ENCODE peak calls at places on chromosomes 5 and 9, in four cellular contexts. N, J, P and S are unnamed samples.

GRCh38 chr9:14813336-14814020 is 90.9 kb upstream of the CER1 start:
- DNase-seq in N (no peak), J (no peak), P (no peak), S (no peak)

GRCh38 chr9:99101812-99102211 is 3.1 kb upstream of the TGFBR1 start:
- DNase-seq in N (no peak), J (no peak), P (no peak), S (no peak)

GRCh38 chr9:120366646-120367019 is 213.3 kb downstream of the CDK5RAP2 start:
- DNase-seq in N (no peak), J (peak; percentile 72), P (no peak), S (no peak)

GRCh38 chr9:88968799-88969198 is 22.5 kb upstream of the S1PR3 start:
- DNase-seq in N (no peak), J (no peak), P (no peak), S (no peak)

GRCh38 chr5:158586054-158586453 is 513.7 kb downstream of the EBF1 start:
- DNase-seq in N (no peak), J (no peak), P (no peak), S (no peak)

GRCh38 chr5:160357861-160358411 is 12.5 kb downstream of the C1QTNF2 start:
- DNase-seq in N (no peak), J (peak; percentile 71), P (no peak), S (no peak)

GRCh38 chr5:68505917-68506860 is 290.6 kb downstream of the PIK3R1 start:
- DNase-seq in N (no peak), J (no peak), P (no peak), S (no peak)

GRCh38 chr9:137294091-137294683 is 7.9 kb downstream of the NRARP start:
- DNase-seq in N (peak; percentile 90), J (no peak), P (peak; percentile 84), S (no peak)

GRCh38 chr5:107739661-107740060 is 68.9 kb upstream of the EFNA5 start:
- DNase-seq in N (peak; percentile 36), J (no peak), P (no peak), S (no peak)

GRCh38 chr9:85536076-85536475 is 205.7 kb downstream of the AGTPBP1 start:
- DNase-seq in N (no peak), J (peak; percentile 73), P (no peak), S (no peak)

GRCh38 chr9:76634356-76635054 is 129.7 kb upstream of the PCA3 start:
- DNase-seq in N (no peak), J (no peak), P (no peak), S (no peak)

GRCh38 chr5:138696501-138696900 is 56.7 kb upstream of the CTNNA1 start:
- DNase-seq in N (no peak), J (no peak), P (no peak), S (no peak)

GRCh38 chr5:88957000-88957399 is 74.0 kb upstream of the MEF2C start:
- DNase-seq in N (no peak), J (no peak), P (no peak), S (no peak)

GRCh38 chr9:92278117-92278516 is 15.4 kb downstream of the IARS1 start:
- DNase-seq in N (no peak), J (no peak), P (no peak), S (no peak)

GRCh38 chr5:175681045-175681974 is 23.4 kb downstream of the HRH2 start:
- DNase-seq in N (peak; percentile 50), J (no peak), P (no peak), S (no peak)

GRCh38 chr9:114657705-114658104 is at the start of gene TEX53:
- DNase-seq in N (no peak), J (no peak), P (no peak), S (no peak)

GRCh38 chr9:99622679-99623078 is 199.0 kb upstream of the NR4A3 start:
- DNase-seq in N (no peak), J (no peak), P (no peak), S (no peak)

GRCh38 chr9:126440042-126440441 is 113.4 kb downstream of the MVB12B start:
- DNase-seq in N (no peak), J (no peak), P (no peak), S (no peak)

GRCh38 chr9:94490465-94490864 is 64.4 kb upstream of the PCAT7 start:
- DNase-seq in N (no peak), J (no peak), P (no peak), S (no peak)

GRCh38 chr5:10518352-10518751 is 45.5 kb upstream of the ANKRD33B start:
- DNase-seq in N (no peak), J (no peak), P (no peak), S (no peak)

GRCh38 chr5:136309932-136310598 is 55.3 kb downstream of the TRPC7 start:
- DNase-seq in N (no peak), J (no peak), P (no peak), S (no peak)

GRCh38 chr5:174581483-174581882 is 142.9 kb upstream of the MSX2 start:
- DNase-seq in N (peak; percentile 33), J (no peak), P (no peak), S (no peak)

GRCh38 chr5:170438581-170438980 is 49.4 kb upstream of the KCNMB1 start:
- DNase-seq in N (no peak), J (no peak), P (no peak), S (no peak)

GRCh38 chr5:13643196-13643595 is 301.3 kb downstream of the DNAH5 start:
- DNase-seq in N (no peak), J (no peak), P (no peak), S (no peak)